ENCODE peak calls at places on chromosome 22, in ten cellular contexts. One of them, this sample, is unnamed. For H3K27me3, the result is how much of the 10 kb centered on the place peaks cover.

GRCh38 chr22:25700996-25701815 is 40.8 kb upstream of the MYO18B start:
- DNase-seq in bronchial epithelial cell: no peak
- DNase-seq in brain microvascular endothelial cell: peak
- DNase-seq in lung: no peak
- DNase-seq in naive thymus-derived CD4-positive, alpha-beta T cell: no peak
- DNase-seq in heart left ventricle: peak
- DNase-seq in GM12878: no peak
- DNase-seq in CD8-positive, alpha-beta T cell: no peak
- DNase-seq in fibroblast of lung: peak
- DNase-seq in endothelial cell of umbilical vein: no peak
- DNase-seq in this sample: no peak

GRCh38 chr22:29048822-29049654 is 12.6 kb downstream of the C22orf31 start:
- DNase-seq in fibroblast of lung: no peak
- DNase-seq in CD8-positive, alpha-beta T cell: no peak
- DNase-seq in heart left ventricle: no peak
- DNase-seq in naive thymus-derived CD4-positive, alpha-beta T cell: no peak
- DNase-seq in endothelial cell of umbilical vein: no peak
- DNase-seq in GM12878: no peak
- DNase-seq in lung: no peak
- DNase-seq in brain microvascular endothelial cell: no peak
- DNase-seq in bronchial epithelial cell: no peak
- DNase-seq in this sample: no peak

GRCh38 chr22:20741634-20742581 is 32.0 kb upstream of the SERPIND1 start:
- DNase-seq in bronchial epithelial cell: peak
- DNase-seq in GM12878: no peak
- DNase-seq in CD8-positive, alpha-beta T cell: no peak
- DNase-seq in naive thymus-derived CD4-positive, alpha-beta T cell: peak
- DNase-seq in fibroblast of lung: peak
- DNase-seq in heart left ventricle: no peak
- DNase-seq in lung: no peak
- DNase-seq in brain microvascular endothelial cell: peak
- DNase-seq in endothelial cell of umbilical vein: peak
- DNase-seq in this sample: peak

GRCh38 chr22:31086703-31087330 is 5.7 kb downstream of the SMTN start:
- DNase-seq in GM12878: no peak
- DNase-seq in endothelial cell of umbilical vein: no peak
- DNase-seq in bronchial epithelial cell: peak
- DNase-seq in heart left ventricle: no peak
- DNase-seq in naive thymus-derived CD4-positive, alpha-beta T cell: no peak
- DNase-seq in lung: no peak
- DNase-seq in CD8-positive, alpha-beta T cell: no peak
- DNase-seq in brain microvascular endothelial cell: no peak
- DNase-seq in fibroblast of lung: no peak
- DNase-seq in this sample: peak

GRCh38 chr22:24938741-24939341 is 7.7 kb downstream of the LHFPL7 start:
- DNase-seq in naive thymus-derived CD4-positive, alpha-beta T cell: peak
- DNase-seq in heart left ventricle: no peak
- DNase-seq in lung: no peak
- DNase-seq in fibroblast of lung: peak
- DNase-seq in GM12878: no peak
- DNase-seq in CD8-positive, alpha-beta T cell: no peak
- DNase-seq in brain microvascular endothelial cell: no peak
- DNase-seq in bronchial epithelial cell: peak
- DNase-seq in endothelial cell of umbilical vein: peak
- DNase-seq in this sample: peak

GRCh38 chr22:49733631-49734030 is 94.0 kb downstream of the BRD1 start:
- DNase-seq in bronchial epithelial cell: no peak
- DNase-seq in naive thymus-derived CD4-positive, alpha-beta T cell: no peak
- DNase-seq in GM12878: no peak
- DNase-seq in fibroblast of lung: no peak
- DNase-seq in endothelial cell of umbilical vein: no peak
- DNase-seq in brain microvascular endothelial cell: no peak
- DNase-seq in CD8-positive, alpha-beta T cell: no peak
- DNase-seq in lung: no peak
- DNase-seq in heart left ventricle: no peak
- DNase-seq in this sample: no peak

GRCh38 chr22:36397081-36397766 is 9.5 kb upstream of the MYH9 start:
- DNase-seq in bronchial epithelial cell: peak
- DNase-seq in naive thymus-derived CD4-positive, alpha-beta T cell: no peak
- DNase-seq in heart left ventricle: no peak
- DNase-seq in GM12878: no peak
- DNase-seq in lung: peak
- DNase-seq in fibroblast of lung: no peak
- DNase-seq in CD8-positive, alpha-beta T cell: no peak
- DNase-seq in endothelial cell of umbilical vein: no peak
- DNase-seq in brain microvascular endothelial cell: peak
- DNase-seq in this sample: no peak

GRCh38 chr22:25656724-25657123 is 85.3 kb upstream of the MYO18B start:
- DNase-seq in CD8-positive, alpha-beta T cell: no peak
- DNase-seq in naive thymus-derived CD4-positive, alpha-beta T cell: no peak
- DNase-seq in heart left ventricle: no peak
- DNase-seq in endothelial cell of umbilical vein: no peak
- DNase-seq in fibroblast of lung: no peak
- DNase-seq in brain microvascular endothelial cell: no peak
- DNase-seq in GM12878: peak
- DNase-seq in bronchial epithelial cell: no peak
- DNase-seq in lung: no peak
- DNase-seq in this sample: no peak

GRCh38 chr22:30210235-30210831 is 36.2 kb downstream of the LIF start:
- DNase-seq in fibroblast of lung: peak
- DNase-seq in bronchial epithelial cell: peak
- DNase-seq in lung: no peak
- DNase-seq in heart left ventricle: no peak
- DNase-seq in naive thymus-derived CD4-positive, alpha-beta T cell: no peak
- DNase-seq in CD8-positive, alpha-beta T cell: no peak
- DNase-seq in brain microvascular endothelial cell: peak
- DNase-seq in GM12878: no peak
- DNase-seq in endothelial cell of umbilical vein: no peak
- DNase-seq in this sample: peak

GRCh38 chr22:27674524-27674923 is 127.0 kb downstream of the MN1 start:
- DNase-seq in CD8-positive, alpha-beta T cell: no peak
- DNase-seq in bronchial epithelial cell: no peak
- DNase-seq in fibroblast of lung: no peak
- DNase-seq in endothelial cell of umbilical vein: no peak
- DNase-seq in naive thymus-derived CD4-positive, alpha-beta T cell: no peak
- DNase-seq in GM12878: no peak
- DNase-seq in lung: no peak
- DNase-seq in brain microvascular endothelial cell: no peak
- DNase-seq in heart left ventricle: no peak
- DNase-seq in this sample: no peak

GRCh38 chr22:19371893-19372292 is 59.6 kb downstream of the HIRA start:
- DNase-seq in naive thymus-derived CD4-positive, alpha-beta T cell: no peak
- DNase-seq in lung: no peak
- DNase-seq in fibroblast of lung: no peak
- DNase-seq in heart left ventricle: no peak
- DNase-seq in endothelial cell of umbilical vein: no peak
- DNase-seq in CD8-positive, alpha-beta T cell: no peak
- DNase-seq in brain microvascular endothelial cell: no peak
- DNase-seq in GM12878: no peak
- DNase-seq in bronchial epithelial cell: no peak
- DNase-seq in this sample: no peak

GRCh38 chr22:20586403-20586745 is 79.0 kb downstream of the MED15 start:
- DNase-seq in bronchial epithelial cell: no peak
- DNase-seq in lung: no peak
- DNase-seq in fibroblast of lung: no peak
- DNase-seq in GM12878: no peak
- DNase-seq in naive thymus-derived CD4-positive, alpha-beta T cell: no peak
- DNase-seq in brain microvascular endothelial cell: no peak
- DNase-seq in endothelial cell of umbilical vein: no peak
- DNase-seq in CD8-positive, alpha-beta T cell: no peak
- DNase-seq in heart left ventricle: no peak
- DNase-seq in this sample: no peak

GRCh38 chr22:28051787-28052356 is 132.8 kb upstream of the PITPNB start:
- DNase-seq in bronchial epithelial cell: peak
- DNase-seq in brain microvascular endothelial cell: peak
- DNase-seq in endothelial cell of umbilical vein: peak
- DNase-seq in CD8-positive, alpha-beta T cell: no peak
- DNase-seq in heart left ventricle: peak
- DNase-seq in lung: peak
- DNase-seq in fibroblast of lung: peak
- DNase-seq in naive thymus-derived CD4-positive, alpha-beta T cell: peak
- DNase-seq in GM12878: no peak
- DNase-seq in this sample: peak

GRCh38 chr22:27105142-27106025 is 448.0 kb downstream of the MIAT start:
- DNase-seq in lung: no peak
- DNase-seq in GM12878: no peak
- DNase-seq in heart left ventricle: peak
- DNase-seq in bronchial epithelial cell: peak
- DNase-seq in fibroblast of lung: peak
- DNase-seq in brain microvascular endothelial cell: peak
- DNase-seq in endothelial cell of umbilical vein: peak
- DNase-seq in naive thymus-derived CD4-positive, alpha-beta T cell: no peak
- DNase-seq in CD8-positive, alpha-beta T cell: no peak
- DNase-seq in this sample: no peak

DNA sequence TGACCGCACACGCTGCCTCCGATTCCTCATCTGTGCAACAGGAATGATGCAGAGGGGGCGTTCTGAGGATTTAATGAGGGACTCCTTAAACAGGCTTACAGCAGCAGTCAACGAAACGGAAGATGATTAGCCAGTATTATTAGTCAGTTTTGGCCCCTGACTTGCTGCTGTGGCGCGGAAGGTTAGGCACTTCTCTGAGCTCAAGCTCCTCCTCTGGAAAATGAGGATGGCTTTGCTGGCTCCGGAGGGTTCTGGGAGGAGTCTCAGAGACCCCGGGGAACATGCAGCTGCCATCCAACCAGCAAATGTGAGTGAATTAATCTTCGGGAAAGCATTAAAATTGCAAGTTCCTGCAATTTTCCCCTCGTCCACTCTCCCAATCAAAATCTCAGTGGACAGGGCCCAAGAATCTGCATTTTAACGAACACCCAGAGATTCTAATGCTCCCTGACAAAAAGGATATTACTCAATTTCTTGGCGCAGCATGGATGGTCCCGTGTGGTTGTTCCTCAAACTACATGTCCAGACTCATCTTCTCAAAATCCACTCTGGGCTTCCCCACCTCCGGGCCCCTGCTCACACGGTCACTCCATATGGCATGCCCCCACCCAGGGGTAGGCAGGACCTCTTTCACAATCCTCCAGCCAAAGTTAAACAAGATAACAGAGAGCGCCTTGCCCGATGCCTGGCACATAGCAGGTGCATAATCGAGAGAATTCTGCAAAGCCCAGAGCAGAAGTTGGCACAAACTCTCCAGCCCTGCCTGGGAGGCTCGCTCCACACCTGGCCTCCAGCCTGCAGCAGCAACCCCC is 6.4 kb downstream of the ELFN2 start:
- DNase-seq in brain microvascular endothelial cell: no peak
- DNase-seq in naive thymus-derived CD4-positive, alpha-beta T cell: no peak
- DNase-seq in lung: no peak
- DNase-seq in heart left ventricle: no peak
- DNase-seq in GM12878: no peak
- DNase-seq in CD8-positive, alpha-beta T cell: no peak
- DNase-seq in fibroblast of lung: no peak
- DNase-seq in bronchial epithelial cell: peak
- DNase-seq in endothelial cell of umbilical vein: peak
- DNase-seq in this sample: peak
- H3K27me3 ChIP-seq in brain microvascular endothelial cell: under half
- H3K27me3 ChIP-seq in naive thymus-derived CD4-positive, alpha-beta T cell: under half
- H3K27me3 ChIP-seq in lung: under half
- H3K27me3 ChIP-seq in heart left ventricle: under half
- H3K27me3 ChIP-seq in GM12878: under half
- H3K27me3 ChIP-seq in CD8-positive, alpha-beta T cell: under half
- H3K27me3 ChIP-seq in fibroblast of lung: under half
- H3K27me3 ChIP-seq in bronchial epithelial cell: under half
- H3K27me3 ChIP-seq in endothelial cell of umbilical vein: under half
- H3K27me3 ChIP-seq in this sample: under half

DNA sequence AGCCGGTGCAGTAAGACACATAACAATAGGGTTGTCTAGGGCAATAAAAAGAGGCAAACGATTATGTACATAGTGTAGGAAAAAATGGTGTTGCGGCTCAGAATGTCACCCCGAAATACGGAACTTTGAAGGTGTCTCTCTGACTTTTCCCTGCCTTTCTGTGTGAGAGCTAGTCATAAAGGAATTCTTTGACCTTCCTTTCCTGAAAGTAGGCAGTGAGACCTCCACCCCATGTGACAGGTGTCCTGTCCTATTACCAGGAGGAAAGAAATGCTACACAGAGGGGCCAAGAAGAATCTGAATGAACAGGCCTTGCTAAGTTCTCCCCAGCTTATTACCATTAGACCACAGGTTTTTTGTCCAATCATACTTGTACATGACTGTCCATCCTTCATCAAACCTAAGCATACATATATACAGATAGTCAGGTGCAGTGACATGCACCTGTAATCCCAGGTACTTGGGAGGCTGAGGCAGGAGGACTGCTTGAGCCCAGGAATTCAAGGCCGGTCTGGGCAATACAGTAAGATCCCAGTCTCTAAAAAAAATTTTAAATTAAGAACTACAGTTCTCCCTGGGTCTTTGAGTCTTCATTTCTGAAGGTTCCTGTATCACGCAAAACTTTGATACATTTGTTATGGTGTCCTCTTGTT is 16.1 kb upstream of the TOP3B start:
- DNase-seq in heart left ventricle: no peak
- DNase-seq in bronchial epithelial cell: no peak
- DNase-seq in naive thymus-derived CD4-positive, alpha-beta T cell: no peak
- DNase-seq in GM12878: no peak
- DNase-seq in endothelial cell of umbilical vein: no peak
- DNase-seq in fibroblast of lung: no peak
- DNase-seq in CD8-positive, alpha-beta T cell: no peak
- DNase-seq in lung: no peak
- DNase-seq in brain microvascular endothelial cell: no peak
- DNase-seq in this sample: no peak
- H3K27me3 ChIP-seq in heart left ventricle: under half
- H3K27me3 ChIP-seq in bronchial epithelial cell: under half
- H3K27me3 ChIP-seq in naive thymus-derived CD4-positive, alpha-beta T cell: under half
- H3K27me3 ChIP-seq in GM12878: under half
- H3K27me3 ChIP-seq in endothelial cell of umbilical vein: under half
- H3K27me3 ChIP-seq in fibroblast of lung: under half
- H3K27me3 ChIP-seq in CD8-positive, alpha-beta T cell: under half
- H3K27me3 ChIP-seq in lung: under half
- H3K27me3 ChIP-seq in brain microvascular endothelial cell: under half
- H3K27me3 ChIP-seq in this sample: under half

DNA sequence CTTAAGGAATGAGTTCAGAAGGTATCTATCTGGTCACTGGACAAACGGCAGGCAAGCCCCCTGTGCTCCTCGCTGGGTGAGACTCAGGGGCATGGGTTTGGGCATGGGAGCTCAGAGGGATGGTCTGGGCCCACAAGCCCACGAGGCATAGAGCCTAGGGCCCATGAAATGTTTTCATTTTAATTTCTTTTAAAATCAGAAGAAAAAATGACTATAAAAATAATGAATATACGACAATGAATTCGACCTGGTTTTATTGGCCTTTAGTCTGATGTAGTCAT is 77.9 kb upstream of the WNT7B start:
- DNase-seq in CD8-positive, alpha-beta T cell: no peak
- DNase-seq in fibroblast of lung: no peak
- DNase-seq in endothelial cell of umbilical vein: no peak
- DNase-seq in naive thymus-derived CD4-positive, alpha-beta T cell: no peak
- DNase-seq in lung: no peak
- DNase-seq in bronchial epithelial cell: no peak
- DNase-seq in GM12878: no peak
- DNase-seq in heart left ventricle: no peak
- DNase-seq in brain microvascular endothelial cell: no peak
- DNase-seq in this sample: no peak
- H3K27me3 ChIP-seq in CD8-positive, alpha-beta T cell: under half
- H3K27me3 ChIP-seq in fibroblast of lung: under half
- H3K27me3 ChIP-seq in endothelial cell of umbilical vein: under half
- H3K27me3 ChIP-seq in naive thymus-derived CD4-positive, alpha-beta T cell: under half
- H3K27me3 ChIP-seq in lung: under half
- H3K27me3 ChIP-seq in bronchial epithelial cell: under half
- H3K27me3 ChIP-seq in GM12878: under half
- H3K27me3 ChIP-seq in heart left ventricle: under half
- H3K27me3 ChIP-seq in brain microvascular endothelial cell: under half
- H3K27me3 ChIP-seq in this sample: under half

GRCh38 chr22:41910599-41911291 is 4.1 kb downstream of the SHISA8 start:
- DNase-seq in CD8-positive, alpha-beta T cell: no peak
- DNase-seq in brain microvascular endothelial cell: no peak
- DNase-seq in bronchial epithelial cell: no peak
- DNase-seq in heart left ventricle: peak
- DNase-seq in fibroblast of lung: no peak
- DNase-seq in lung: no peak
- DNase-seq in GM12878: no peak
- DNase-seq in endothelial cell of umbilical vein: no peak
- DNase-seq in naive thymus-derived CD4-positive, alpha-beta T cell: peak
- DNase-seq in this sample: no peak
- H3K27me3 ChIP-seq in CD8-positive, alpha-beta T cell: under half
- H3K27me3 ChIP-seq in brain microvascular endothelial cell: half or more
- H3K27me3 ChIP-seq in bronchial epithelial cell: under half
- H3K27me3 ChIP-seq in heart left ventricle: under half
- H3K27me3 ChIP-seq in fibroblast of lung: under half
- H3K27me3 ChIP-seq in lung: under half
- H3K27me3 ChIP-seq in GM12878: under half
- H3K27me3 ChIP-seq in endothelial cell of umbilical vein: under half
- H3K27me3 ChIP-seq in naive thymus-derived CD4-positive, alpha-beta T cell: under half
- H3K27me3 ChIP-seq in this sample: under half